ENCODE peak calls at places on chromosome 20, in four cellular contexts. Z is HL-60, S is K562, F is GM12878. Y is an unnamed sample.

GRCh38 chr20:23920408-23920780 is 40.8 kb upstream of the CST5 start:
- DNase-seq in F (no peak), S (no peak), Z (no peak), Y (no peak)

GRCh38 chr20:61801857-61802442 is 263.7 kb downstream of the TAF4 start:
- DNase-seq in S (no peak), Z (no peak), F (no peak), Y (no peak)

GRCh38 chr20:24781061-24781980 is 167.7 kb upstream of the CST7 start:
- DNase-seq in Z (no peak), F (no peak), S (peak), Y (no peak)

GRCh38 chr20:9458075-9458818 is 56.1 kb upstream of the LAMP5 start:
- DNase-seq in F (peak), Z (peak), S (no peak), Y (no peak)

GRCh38 chr20:8933391-8933807 is 135.5 kb upstream of the PLCB4 start:
- DNase-seq in Z (no peak), S (no peak), F (no peak), Y (no peak)

GRCh38 chr20:60589624-60590023 is 631.4 kb downstream of the CDH26 start:
- DNase-seq in Z (no peak), F (no peak), S (peak), Y (no peak)

GRCh38 chr20:58048096-58048702 is 180.3 kb downstream of the ANKRD60 start:
- DNase-seq in S (peak), F (no peak), Z (no peak), Y (no peak)

GRCh38 chr20:48096957-48097890 is 311.9 kb upstream of the SULF2 start:
- DNase-seq in F (no peak), Z (no peak), S (peak), Y (no peak)

GRCh38 chr20:20568604-20569205 is 143.7 kb downstream of the RALGAPA2 start:
- DNase-seq in Z (no peak), S (peak), F (no peak), Y (no peak)

GRCh38 chr20:39468703-39469102 is 506.6 kb downstream of the DHX35 start:
- DNase-seq in Z (no peak), S (no peak), F (no peak), Y (no peak)

GRCh38 chr20:37856932-37857660 is 45.8 kb upstream of the VSTM2L start:
- DNase-seq in F (no peak), S (no peak), Z (no peak), Y (no peak)

GRCh38 chr20:42366626-42367025 is 748.4 kb upstream of the CHD6 start:
- DNase-seq in F (no peak), S (no peak), Z (no peak), Y (no peak)

GRCh38 chr20:50588034-50588736 is 78.0 kb downstream of the PTPN1 start:
- DNase-seq in S (peak), F (no peak), Z (peak), Y (peak)

GRCh38 chr20:45138451-45139300 is 14.4 kb upstream of the WFDC12 start:
- DNase-seq in Z (peak), F (no peak), S (peak), Y (peak)

GRCh38 chr20:57061058-57061900 is 205.2 kb downstream of the BMP7 start:
- DNase-seq in S (peak), Z (no peak), F (no peak), Y (no peak)

GRCh38 chr20:42179768-42180167 is 561.6 kb upstream of the CHD6 start:
- DNase-seq in F (no peak), S (no peak), Z (no peak), Y (no peak)

GRCh38 chr20:19885981-19886665 is 128.1 kb downstream of the RIN2 start:
- DNase-seq in Z (no peak), S (no peak), F (no peak), Y (no peak)

GRCh38 chr20:58153121-58153520 is 75.3 kb downstream of the ANKRD60 start:
- DNase-seq in S (no peak), Z (no peak), F (no peak), Y (no peak)

GRCh38 chr20:32006841-32007786 is 3.1 kb upstream of the CCM2L start:
- DNase-seq in Z (no peak), F (no peak), S (no peak), Y (no peak)

GRCh38 chr20:10864076-10864672 is 190.4 kb upstream of the JAG1 start:
- DNase-seq in Z (no peak), S (no peak), F (no peak), Y (no peak)

GRCh38 chr20:49717693-49718092 is 4.0 kb upstream of the B4GALT5 start:
- DNase-seq in Z (peak), F (no peak), S (peak), Y (no peak)

GRCh38 chr20:25254986-25255680 is 7.2 kb downstream of the PYGB start:
- DNase-seq in F (no peak), Z (no peak), S (no peak), Y (no peak)

GRCh38 chr20:51594999-51595532 is 52.5 kb upstream of the NFATC2 start:
- DNase-seq in F (peak), Z (peak), S (peak), Y (peak)

GRCh38 chr20:20201124-20201523 is 148.8 kb downstream of the CFAP61 start:
- DNase-seq in F (no peak), S (no peak), Z (no peak), Y (no peak)

GRCh38 chr20:5168582-5169396 is 42.0 kb downstream of the CDS2 start:
- DNase-seq in F (no peak), Z (no peak), S (no peak), Y (no peak)

GRCh38 chr20:60338556-60338955 is 380.3 kb downstream of the CDH26 start:
- DNase-seq in Z (no peak), S (no peak), F (no peak), Y (no peak)

GRCh38 chr20:59356662-59357061 is 56.3 kb downstream of the EDN3 start:
- DNase-seq in F (no peak), Z (no peak), S (no peak), Y (no peak)

GRCh38 chr20:25514747-25515340 is 70.5 kb downstream of the NINL start:
- DNase-seq in F (no peak), S (no peak), Z (no peak), Y (no peak)

GRCh38 chr20:3350412-3350811 is 57.1 kb downstream of the DNAAF9 start:
- DNase-seq in Z (no peak), S (no peak), F (no peak), Y (no peak)

GRCh38 chr20:22801528-22801927 is 217.2 kb upstream of the FOXA2 start:
- DNase-seq in Z (no peak), F (no peak), S (no peak), Y (no peak)

GRCh38 chr20:925516-925915 is 9.4 kb upstream of the ANGPT4 start:
- DNase-seq in F (no peak), S (no peak), Z (no peak), Y (no peak)

GRCh38 chr20:922781-923180 is 6.6 kb upstream of the ANGPT4 start:
- DNase-seq in Z (no peak), F (no peak), S (no peak), Y (no peak)

GRCh38 chr20:921020-921419 is 4.9 kb upstream of the ANGPT4 start:
- DNase-seq in Z (no peak), F (no peak), S (no peak), Y (no peak)

GRCh38 chr20:926646-927045 is 10.5 kb upstream of the ANGPT4 start:
- DNase-seq in Z (no peak), S (no peak), F (no peak), Y (no peak)

GRCh38 chr20:924639-925038 is 8.5 kb upstream of the ANGPT4 start:
- DNase-seq in Z (peak), S (no peak), F (no peak), Y (no peak)
- TF ChIP-seq SPI1 in Z (no peak), S (no peak), F (no peak), Y (no peak)

GRCh38 chr20:653590-654426 is 808 bp upstream of the SRXN1 start:
- DNase-seq in F (no peak), S (no peak), Z (no peak), Y (no peak)
- TF ChIP-seq SPI1 in F (no peak), S (peak), Z (no peak), Y (no peak)

GRCh38 chr20:36606171-36607116 is 865 bp downstream of the RAB5IF start:
- DNase-seq in Z (no peak), S (peak), F (no peak), Y (no peak)
- TF ChIP-seq SPI1 in Z (peak), S (no peak), F (no peak), Y (no peak)

GRCh38 chr20:53580376-53581111 is 13.1 kb downstream of the ZNF217 start:
- DNase-seq in F (no peak), S (no peak), Z (no peak), Y (no peak)
- TF ChIP-seq SPI1 in F (no peak), S (no peak), Z (no peak), Y (no peak)

DNA sequence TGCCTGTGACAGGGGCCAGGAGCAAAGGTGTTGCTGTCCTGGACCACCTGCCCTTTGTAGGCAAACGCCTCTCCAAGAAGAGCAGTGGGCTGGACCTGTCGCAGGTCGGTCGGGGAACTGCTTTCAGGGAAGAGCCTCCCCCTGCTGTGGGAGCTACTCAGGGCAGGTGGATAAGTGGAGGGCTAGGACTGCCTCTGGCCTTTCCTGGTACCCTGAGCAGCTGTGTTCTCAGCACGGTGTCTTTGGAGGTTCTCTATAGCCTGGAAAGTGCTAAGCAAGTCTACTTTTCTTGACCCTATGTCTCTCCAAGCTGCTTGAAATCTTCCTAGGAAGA is 35.0 kb downstream of the BPIFB1 start:
- DNase-seq in F (no peak), Z (no peak), S (no peak), Y (no peak)
- TF ChIP-seq SPI1 in F (no peak), Z (no peak), S (no peak), Y (no peak)